ENCODE peak calls at places on chromosomes 16 and 17, in eight cellular contexts. H, O, N, F, U, Z, W and E are unnamed samples.

GRCh38 chr16:68993421-68993820 is 112.0 kb upstream of the HAS3 start:
- DNase-seq in H (no peak), O (no peak), N (no peak), F (no peak), U (peak), Z (no peak), W (no peak), E (no peak)

GRCh38 chr17:39916918-39917317 is 1.5 kb downstream of the GSDMB start:
- DNase-seq in H (no peak), O (no peak), N (peak), F (no peak), U (no peak), Z (no peak), W (no peak), E (no peak)

GRCh38 chr17:50290074-50290702 is 15.9 kb downstream of the TMEM92 start:
- DNase-seq in H (peak), O (peak), N (peak), F (peak), U (peak), Z (no peak), W (no peak), E (peak)

GRCh38 chr16:72072514-72073342 is 9.7 kb downstream of the HPR start:
- DNase-seq in H (no peak), O (no peak), N (no peak), F (no peak), U (no peak), Z (no peak), W (no peak), E (no peak)

GRCh38 chr17:58320570-58321323 is 7.8 kb downstream of the TSPOAP1 start:
- DNase-seq in H (no peak), O (no peak), N (no peak), F (no peak), U (no peak), Z (no peak), W (no peak), E (no peak)

GRCh38 chr16:67967183-67967955 is 1.1 kb downstream of the SLC12A4 start:
- DNase-seq in H (no peak), O (no peak), N (no peak), F (no peak), U (peak), Z (peak), W (peak), E (peak)

GRCh38 chr16:11629071-11630030 is 38.9 kb upstream of the SNN start:
- DNase-seq in H (no peak), O (no peak), N (no peak), F (no peak), U (peak), Z (no peak), W (no peak), E (no peak)

GRCh38 chr17:1829189-1829578 is 518 bp downstream of the SMYD4 start:
- DNase-seq in H (no peak), O (no peak), N (peak), F (peak), U (no peak), Z (peak), W (no peak), E (peak)

GRCh38 chr17:77130521-77130920 is 10.2 kb upstream of the SEC14L1 start:
- DNase-seq in H (no peak), O (no peak), N (no peak), F (no peak), U (no peak), Z (no peak), W (no peak), E (no peak)

GRCh38 chr16:88731699-88732098 is 25.4 kb downstream of the CTU2 start:
- DNase-seq in H (peak), O (no peak), N (peak), F (no peak), U (no peak), Z (no peak), W (no peak), E (no peak)

GRCh38 chr16:20851601-20852000 is 45.3 kb downstream of the REXO5 start:
- DNase-seq in H (peak), O (peak), N (peak), F (peak), U (peak), Z (no peak), W (no peak), E (peak)